ENCODE peak calls at places on chromosomes 7 and 10, in eight cellular contexts. Q is T-helper 2 cell; D is erythroblast; O is activated CD8-positive, alpha-beta memory T cell treated with anti-CD3 and anti-CD28 coated beads, Interleukin-2, amount 50 U/mL, for 48 hours; U is EH; J is astrocyte of the spinal cord; A is glutamatergic neuron; G is naive thymus-derived CD8-positive, alpha-beta T cell. M is an unnamed sample.

GRCh38 chr10:58666024-58666423 is 153.4 kb downstream of the BICC1 start:
- DNase-seq in Q (no peak), D (no peak), O (no peak), U (no peak), J (peak), A (no peak), G (peak), M (no peak)

GRCh38 chr10:79112898-79113431 is 44.2 kb downstream of the ZMIZ1 start:
- DNase-seq in Q (no peak), D (no peak), O (no peak), U (peak), J (peak), A (no peak), G (no peak), M (peak)

GRCh38 chr7:157041004-157041403 is 30.5 kb upstream of the MNX1 start:
- DNase-seq in Q (no peak), D (no peak), O (peak), U (no peak), J (no peak), A (peak), G (no peak), M (no peak)

GRCh38 chr10:2885276-2885955 is 181.9 kb upstream of the PFKP start:
- DNase-seq in Q (no peak), D (no peak), O (no peak), U (no peak), J (no peak), A (no peak), G (no peak), M (no peak)

GRCh38 chr10:120474956-120475355 is 17.9 kb downstream of the PLPP4 start:
- DNase-seq in Q (no peak), D (no peak), O (no peak), U (no peak), J (no peak), A (no peak), G (no peak), M (peak)

GRCh38 chr10:13268841-13269240 is 31.0 kb downstream of the PHYH start:
- DNase-seq in Q (no peak), D (peak), O (no peak), U (no peak), J (no peak), A (no peak), G (no peak), M (no peak)

GRCh38 chr7:16264036-16264435 is 157.3 kb downstream of the CRPPA start:
- DNase-seq in Q (no peak), D (no peak), O (no peak), U (no peak), J (no peak), A (no peak), G (no peak), M (no peak)

GRCh38 chr7:3300221-3300650 is 816 bp upstream of the SDK1 start:
- DNase-seq in Q (no peak), D (no peak), O (peak), U (peak), J (no peak), A (no peak), G (no peak), M (peak)

GRCh38 chr10:132931258-132931657 is 11.1 kb downstream of the CFAP46 start:
- DNase-seq in Q (no peak), D (no peak), O (no peak), U (peak), J (no peak), A (no peak), G (no peak), M (no peak)

GRCh38 chr10:73096041-73096451 is 620 bp downstream of the P4HA1 start:
- DNase-seq in Q (peak), D (peak), O (peak), U (peak), J (peak), A (peak), G (peak), M (peak)

GRCh38 chr10:89591111-89591795 is 53.8 kb downstream of the PANK1 start:
- DNase-seq in Q (no peak), D (no peak), O (no peak), U (peak), J (peak), A (no peak), G (no peak), M (peak)

GRCh38 chr10:102832987-102833386 is 4.2 kb downstream of the CYP17A1 start:
- DNase-seq in Q (no peak), D (no peak), O (no peak), U (peak), J (no peak), A (no peak), G (no peak), M (no peak)

GRCh38 chr10:11756766-11757315 is 14.7 kb downstream of the ECHDC3 start:
- DNase-seq in Q (no peak), D (no peak), O (peak), U (no peak), J (peak), A (no peak), G (no peak), M (no peak)

GRCh38 chr7:5183899-5184298 is 6.1 kb upstream of the WIPI2 start:
- DNase-seq in Q (no peak), D (no peak), O (no peak), U (no peak), J (no peak), A (no peak), G (no peak), M (no peak)

GRCh38 chr10:35821339-35821911 is 179.3 kb upstream of the FZD8 start:
- DNase-seq in Q (no peak), D (no peak), O (no peak), U (peak), J (peak), A (no peak), G (no peak), M (peak)

GRCh38 chr10:89869180-89869579 is 167.8 kb downstream of the KIF20B start:
- DNase-seq in Q (no peak), D (no peak), O (no peak), U (peak), J (no peak), A (no peak), G (no peak), M (no peak)

GRCh38 chr7:148819697-148820332 is 64.3 kb downstream of the EZH2 start:
- DNase-seq in Q (no peak), D (no peak), O (no peak), U (peak), J (peak), A (no peak), G (no peak), M (peak)

GRCh38 chr10:99435986-99436633 is 5.7 kb upstream of the GOT1 start:
- DNase-seq in Q (no peak), D (peak), O (no peak), U (peak), J (peak), A (no peak), G (peak), M (peak)

GRCh38 chr7:22316914-22317313 is 40.0 kb downstream of the RAPGEF5 start:
- DNase-seq in Q (no peak), D (no peak), O (no peak), U (no peak), J (no peak), A (no peak), G (no peak), M (no peak)

GRCh38 chr7:17184805-17185689 is 113.4 kb upstream of the AHR start:
- DNase-seq in Q (no peak), D (no peak), O (no peak), U (peak), J (peak), A (no peak), G (no peak), M (peak)

GRCh38 chr10:239109-239508 is 103.9 kb downstream of the ZMYND11 start:
- DNase-seq in Q (no peak), D (no peak), O (no peak), U (peak), J (peak), A (no peak), G (no peak), M (no peak)

GRCh38 chr10:1369665-1370064 is 313.5 kb downstream of the WDR37 start:
- DNase-seq in Q (no peak), D (no peak), O (peak), U (no peak), J (no peak), A (no peak), G (no peak), M (no peak)

GRCh38 chr10:113492181-113492580 is 60.7 kb upstream of the HABP2 start:
- DNase-seq in Q (no peak), D (no peak), O (no peak), U (peak), J (no peak), A (no peak), G (no peak), M (peak)

GRCh38 chr7:1368150-1368681 is 91.1 kb downstream of the MICALL2 start:
- DNase-seq in Q (no peak), D (no peak), O (no peak), U (no peak), J (no peak), A (no peak), G (no peak), M (no peak)

GRCh38 chr10:70584941-70585544 is 17.5 kb downstream of the PRF1 start:
- DNase-seq in Q (no peak), D (no peak), O (peak), U (no peak), J (peak), A (peak), G (no peak), M (no peak)

GRCh38 chr7:100484636-100485114 is 948 bp downstream of the NYAP1 start:
- DNase-seq in Q (no peak), D (no peak), O (no peak), U (no peak), J (no peak), A (no peak), G (no peak), M (no peak)

GRCh38 chr7:54858008-54858692 is 99.1 kb upstream of the SEC61G start:
- DNase-seq in Q (no peak), D (no peak), O (no peak), U (peak), J (no peak), A (no peak), G (no peak), M (no peak)

GRCh38 chr10:108184129-108184528 is 1019.6 kb upstream of the SORCS1 start:
- DNase-seq in Q (no peak), D (no peak), O (no peak), U (peak), J (no peak), A (no peak), G (no peak), M (no peak)

GRCh38 chr7:105141068-105141467 is 127.1 kb downstream of the KMT2E start:
- DNase-seq in Q (no peak), D (peak), O (no peak), U (peak), J (peak), A (peak), G (no peak), M (peak)

GRCh38 chr10:109429956-109430760 is 493.2 kb downstream of the XPNPEP1 start:
- DNase-seq in Q (no peak), D (no peak), O (no peak), U (peak), J (peak), A (no peak), G (no peak), M (peak)

GRCh38 chr10:89271532-89271931 is 20.0 kb upstream of the LIPA start:
- DNase-seq in Q (no peak), D (no peak), O (no peak), U (no peak), J (no peak), A (no peak), G (no peak), M (no peak)

GRCh38 chr10:88693392-88694020 is 12.5 kb upstream of the LIPK start:
- DNase-seq in Q (no peak), D (no peak), O (no peak), U (no peak), J (no peak), A (no peak), G (no peak), M (no peak)

GRCh38 chr10:122674781-122675180 is 24.9 kb downstream of the C10orf120 start:
- DNase-seq in Q (no peak), D (no peak), O (no peak), U (no peak), J (no peak), A (no peak), G (no peak), M (no peak)

M was measured in mesenchymal stem cell.